ENCODE peak calls at places on chromosome 13, in six cellular contexts. M, R, W, C, A and F are unnamed samples.

GRCh38 chr13:62702502-62702901 is 1286.9 kb upstream of the PCDH20 start:
- DNase-seq in M (no peak), R (no peak), W (no peak), C (no peak), A (no peak), F (no peak)

GRCh38 chr13:75847588-75847987 is 211.5 kb downstream of the LMO7 start:
- DNase-seq in M (no peak), R (no peak), W (no peak), C (no peak), A (no peak), F (no peak)

GRCh38 chr13:98599502-98600328 is 22.8 kb upstream of the STK24 start:
- DNase-seq in M (no peak), R (no peak), W (no peak), C (no peak), A (peak; percentile 54), F (no peak)

GRCh38 chr13:106246237-106246636 is 289.2 kb downstream of the EFNB2 start:
- DNase-seq in M (no peak), R (no peak), W (no peak), C (no peak), A (no peak), F (no peak)

GRCh38 chr13:47484564-47484963 is 516.5 kb downstream of the SUCLA2 start:
- DNase-seq in M (no peak), R (no peak), W (no peak), C (no peak), A (peak; percentile 3), F (peak; percentile 5)

GRCh38 chr13:34257980-34258379 is 440.0 kb downstream of the RFC3 start:
- DNase-seq in M (no peak), R (no peak), W (no peak), C (no peak), A (no peak), F (peak; percentile 93)

GRCh38 chr13:109979186-109979585 is 192.8 kb upstream of the IRS2 start:
- DNase-seq in M (no peak), R (no peak), W (no peak), C (no peak), A (no peak), F (no peak)

GRCh38 chr13:106373304-106373988 is 162.0 kb downstream of the EFNB2 start:
- DNase-seq in M (no peak), R (no peak), W (no peak), C (no peak), A (no peak), F (peak; percentile 69)

GRCh38 chr13:108269601-108270328 is at the start of gene TNFSF13B:
- DNase-seq in M (no peak), R (peak; percentile 18), W (peak; percentile 74), C (peak; percentile 41), A (peak; percentile 7), F (peak; percentile 89)

GRCh38 chr13:111898956-111899713 is 167.8 kb upstream of the SOX1 start:
- DNase-seq in M (no peak), R (no peak), W (no peak), C (no peak), A (no peak), F (no peak)

GRCh38 chr13:71408416-71408815 is 458.6 kb downstream of the DACH1 start:
- DNase-seq in M (no peak), R (no peak), W (no peak), C (no peak), A (no peak), F (no peak)

GRCh38 chr13:84654654-84655244 is 772.5 kb upstream of the SLITRK1 start:
- DNase-seq in M (no peak), R (no peak), W (no peak), C (no peak), A (no peak), F (no peak)

GRCh38 chr13:62875118-62875640 is 1459.5 kb upstream of the PCDH20 start:
- DNase-seq in M (no peak), R (no peak), W (no peak), C (no peak), A (no peak), F (no peak)

GRCh38 chr13:95058680-95059079 is 242.6 kb downstream of the ABCC4 start:
- DNase-seq in M (no peak), R (no peak), W (no peak), C (no peak), A (no peak), F (no peak)

GRCh38 chr13:96089749-96090239 is at the start of gene HS6ST3:
- DNase-seq in M (peak; percentile 31), R (peak; percentile 15), W (no peak), C (no peak), A (no peak), F (peak; percentile 4)

GRCh38 chr13:24858953-24859352 is 95.0 kb downstream of the RNF17 start:
- DNase-seq in M (no peak), R (no peak), W (no peak), C (no peak), A (no peak), F (no peak)

GRCh38 chr13:59247166-59247565 is 916.6 kb downstream of the DIAPH3 start:
- DNase-seq in M (no peak), R (peak; percentile 15), W (no peak), C (peak; percentile 1), A (no peak), F (no peak)

GRCh38 chr13:42215578-42216421 is 56.2 kb upstream of the AKAP11 start:
- DNase-seq in M (no peak), R (peak; percentile 48), W (peak; percentile 4), C (peak; percentile 45), A (peak; percentile 10), F (peak; percentile 51)

GRCh38 chr13:113119822-113120189 is 2.8 kb upstream of the F10 start:
- DNase-seq in M (no peak), R (no peak), W (no peak), C (no peak), A (no peak), F (no peak)

GRCh38 chr13:46378411-46378810 is 8.6 kb downstream of the RUBCNL start:
- DNase-seq in M (no peak), R (no peak), W (no peak), C (peak; percentile 6), A (no peak), F (peak; percentile 82)

GRCh38 chr13:46380242-46380641 is 6.8 kb downstream of the RUBCNL start:
- DNase-seq in M (no peak), R (no peak), W (no peak), C (no peak), A (no peak), F (no peak)

GRCh38 chr13:46374710-46375109 is 12.3 kb downstream of the RUBCNL start:
- DNase-seq in M (no peak), R (no peak), W (no peak), C (peak; percentile 21), A (no peak), F (peak; percentile 78)

GRCh38 chr13:46373623-46374022 is 13.4 kb downstream of the RUBCNL start:
- DNase-seq in M (no peak), R (no peak), W (no peak), C (no peak), A (no peak), F (no peak)

GRCh38 chr13:46377554-46377953 is 9.5 kb downstream of the RUBCNL start:
- DNase-seq in M (no peak), R (no peak), W (no peak), C (no peak), A (no peak), F (peak; percentile 61)
- TF ChIP-seq MYC in M (no peak), R (no peak), W (no peak), C (no peak), A (no peak), F (no peak)

GRCh38 chr13:39035204-39035603 is 2.7 kb downstream of the PROSER1 start:
- DNase-seq in M (no peak), R (peak; percentile 7), W (no peak), C (peak; percentile 34), A (no peak), F (peak; percentile 33)
- H3K4me3 ChIP-seq in M (peak overlapping the region; percentile 75), R (peak overlapping the region; percentile 94), W (peak overlapping the region; percentile 95), C (peak overlapping the region; percentile 87), A (peak overlapping the region; percentile 84), F (peak overlapping the region; percentile 97)

DNA sequence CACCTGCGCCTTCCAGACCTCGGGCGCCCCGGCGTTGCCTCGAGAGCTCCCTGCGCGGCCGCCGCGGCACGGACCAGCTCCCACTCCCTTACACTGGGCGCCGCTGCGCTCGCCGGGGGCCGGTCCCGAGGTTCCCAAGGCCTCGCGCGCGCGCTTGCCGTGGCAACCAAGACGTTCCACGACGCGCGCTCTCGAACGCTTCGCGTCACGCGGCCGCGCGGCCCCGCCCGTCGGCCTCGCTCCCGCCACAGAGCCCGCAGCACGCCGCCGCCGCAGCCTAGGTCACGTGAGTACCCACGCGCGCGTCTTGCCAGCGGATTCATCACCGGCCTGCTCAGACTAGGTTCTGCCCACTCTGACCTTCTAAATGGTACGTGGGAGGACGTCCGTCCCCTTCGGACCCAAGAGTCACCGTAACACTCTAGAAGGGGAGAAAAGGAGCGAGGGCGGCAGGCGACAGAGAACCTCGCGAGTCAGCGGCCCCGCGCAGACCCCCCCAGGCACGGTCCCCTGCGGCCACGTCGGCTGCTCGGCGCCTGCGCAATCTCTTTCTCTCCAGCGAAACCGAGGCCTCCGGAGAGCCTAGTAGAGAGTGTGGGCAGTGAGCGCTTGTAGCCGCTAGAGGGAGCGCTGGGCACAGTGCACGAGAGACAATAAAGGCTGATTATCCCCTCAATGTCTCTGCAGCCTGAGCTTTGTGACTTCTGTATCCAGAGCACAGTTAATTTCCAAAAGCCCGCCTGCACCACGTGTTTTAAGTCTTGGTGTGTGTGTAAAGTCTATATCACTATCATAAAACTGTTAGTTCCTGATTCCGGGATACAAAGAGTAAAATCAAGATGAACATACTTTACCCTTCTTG is at the start of gene SPART:
- DNase-seq in M (peak; percentile 66), R (peak; percentile 93), W (peak; percentile 34), C (peak; percentile 91), A (peak; percentile 72), F (peak; percentile 96)
- TF ChIP-seq POLR2A in M (no peak), R (no peak), W (peak; percentile 54), C (peak; percentile 74), A (no peak), F (peak; percentile 71)

GRCh38 chr13:28138012-28138755 is at the start of gene PAN3:
- DNase-seq in M (peak; percentile 55), R (peak; percentile 92), W (peak; percentile 56), C (peak; percentile 89), A (peak; percentile 80), F (peak; percentile 96)

GRCh38 chr13:28137556-28137955 is 789 bp upstream of the PAN3 start:
- DNase-seq in M (no peak), R (no peak), W (no peak), C (no peak), A (no peak), F (no peak)

GRCh38 chr13:28136916-28137315 is 1.4 kb upstream of the PAN3 start:
- DNase-seq in M (no peak), R (no peak), W (no peak), C (peak; percentile 59), A (no peak), F (peak; percentile 39)

GRCh38 chr13:28140433-28141125 is 2.2 kb downstream of the PAN3 start:
- DNase-seq in M (no peak), R (peak; percentile 9), W (no peak), C (no peak), A (no peak), F (no peak)

DNA sequence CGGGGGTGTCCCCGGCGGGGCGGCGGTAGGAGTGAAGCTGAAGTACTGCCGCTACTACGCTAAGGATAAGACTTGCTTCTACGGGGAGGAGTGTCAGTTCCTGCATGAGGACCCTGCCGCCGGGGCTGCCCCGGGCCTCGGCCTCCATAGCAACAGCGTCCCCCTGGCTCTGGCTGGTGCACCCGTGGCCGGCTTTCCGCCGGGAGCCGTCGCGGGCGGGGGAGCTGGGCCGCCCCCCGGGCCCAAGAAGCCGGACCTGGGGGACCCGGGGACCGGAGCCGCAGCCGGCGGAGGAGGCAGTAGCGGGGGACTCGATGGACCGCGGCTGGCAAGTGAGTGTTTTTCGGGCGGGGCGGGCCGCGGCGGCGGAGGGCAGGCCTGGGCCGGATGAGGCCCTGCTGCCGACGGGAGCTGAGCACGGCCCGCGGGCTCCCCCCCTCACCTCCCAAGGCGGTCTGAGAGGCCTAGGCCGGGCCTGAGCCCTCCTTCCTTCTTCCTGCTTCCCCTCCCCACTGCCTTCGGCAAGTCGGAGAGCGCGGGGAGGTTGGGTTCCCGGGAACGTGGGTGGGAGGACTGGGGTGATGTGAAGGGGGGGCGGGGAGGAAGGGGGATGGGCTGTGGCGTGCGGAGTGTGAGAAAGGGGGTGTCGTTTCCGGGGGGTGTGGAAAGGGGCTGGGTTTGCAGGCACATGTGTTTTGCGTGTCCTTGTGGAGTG is 568 bp downstream of the PAN3 start:
- DNase-seq in M (peak; percentile 42), R (peak; percentile 87), W (peak; percentile 80), C (peak; percentile 92), A (peak; percentile 75), F (peak; percentile 98)
- TF ChIP-seq MYC in M (peak; percentile 11), R (peak; percentile 68), W (peak; percentile 22), C (no peak), A (no peak), F (peak; percentile 92)